ENCODE peak calls at places on chromosomes 16 and 17, in four cellular contexts. One of them, this sample, is unnamed.

GRCh38 chr16:6016530-6017184 is 919.1 kb upstream of the EEF2KMT start:
- DNase-seq in memory B cell: no peak
- DNase-seq in AG08396: peak
- DNase-seq in EL: no peak
- DNase-seq in this sample: no peak

GRCh38 chr17:46147167-46147749 is 46.0 kb downstream of the KANSL1 start:
- DNase-seq in EL: no peak
- DNase-seq in AG08396: no peak
- DNase-seq in memory B cell: no peak
- DNase-seq in this sample: no peak

GRCh38 chr17:50219345-50219744 is 17.9 kb upstream of the COL1A1 start:
- DNase-seq in EL: peak
- DNase-seq in memory B cell: no peak
- DNase-seq in AG08396: peak
- DNase-seq in this sample: peak

GRCh38 chr16:23423496-23424049 is 29.4 kb downstream of the COG7 start:
- DNase-seq in memory B cell: no peak
- DNase-seq in EL: peak
- DNase-seq in AG08396: peak
- DNase-seq in this sample: peak

GRCh38 chr17:64134216-64134970 is 4.4 kb upstream of the ERN1 start:
- DNase-seq in memory B cell: no peak
- DNase-seq in EL: no peak
- DNase-seq in AG08396: no peak
- DNase-seq in this sample: no peak

GRCh38 chr16:2093793-2094192 is 41.9 kb downstream of the PKD1 start:
- DNase-seq in EL: no peak
- DNase-seq in AG08396: no peak
- DNase-seq in memory B cell: no peak
- DNase-seq in this sample: no peak

GRCh38 chr16:4656221-4656620 is 31.6 kb downstream of the MGRN1 start:
- DNase-seq in AG08396: no peak
- DNase-seq in memory B cell: no peak
- DNase-seq in EL: no peak
- DNase-seq in this sample: no peak

GRCh38 chr17:30716461-30717289 is 107.8 kb downstream of the CRLF3 start:
- DNase-seq in AG08396: no peak
- DNase-seq in memory B cell: no peak
- DNase-seq in EL: no peak
- DNase-seq in this sample: no peak

GRCh38 chr16:27823438-27823820 is 240.1 kb downstream of the GSG1L start:
- DNase-seq in AG08396: no peak
- DNase-seq in EL: no peak
- DNase-seq in memory B cell: no peak
- DNase-seq in this sample: no peak

GRCh38 chr17:59837362-59838195 is 55.2 kb downstream of the TUBD1 start:
- DNase-seq in EL: peak
- DNase-seq in AG08396: peak
- DNase-seq in memory B cell: peak
- DNase-seq in this sample: peak

GRCh38 chr17:67026341-67026740 is 18.0 kb upstream of the CACNG1 start:
- DNase-seq in memory B cell: no peak
- DNase-seq in EL: no peak
- DNase-seq in AG08396: no peak
- DNase-seq in this sample: no peak

GRCh38 chr17:62085511-62086408 is 20.7 kb upstream of the MED13 start:
- DNase-seq in AG08396: no peak
- DNase-seq in EL: no peak
- DNase-seq in memory B cell: no peak
- DNase-seq in this sample: peak

GRCh38 chr16:1788708-1789100 is 4.8 kb downstream of the IGFALS start:
- DNase-seq in EL: no peak
- DNase-seq in AG08396: no peak
- DNase-seq in memory B cell: no peak
- DNase-seq in this sample: no peak

GRCh38 chr17:59706900-59707181 is 389 bp downstream of the PTRH2 start:
- DNase-seq in AG08396: peak
- DNase-seq in EL: no peak
- DNase-seq in memory B cell: no peak
- DNase-seq in this sample: no peak

GRCh38 chr17:2253768-2254406 is 49.7 kb downstream of the SMG6 start:
- DNase-seq in memory B cell: no peak
- DNase-seq in EL: no peak
- DNase-seq in AG08396: no peak
- DNase-seq in this sample: no peak

GRCh38 chr17:1916963-1917715 is 87.3 kb downstream of the RPA1 start:
- DNase-seq in AG08396: no peak
- DNase-seq in memory B cell: no peak
- DNase-seq in EL: no peak
- DNase-seq in this sample: no peak

GRCh38 chr17:40469805-40470675 is 26.8 kb downstream of the IGFBP4 start:
- DNase-seq in EL: no peak
- DNase-seq in AG08396: no peak
- DNase-seq in memory B cell: no peak
- DNase-seq in this sample: no peak

GRCh38 chr17:2889256-2889655 is 93.0 kb downstream of the RAP1GAP2 start:
- DNase-seq in EL: no peak
- DNase-seq in memory B cell: no peak
- DNase-seq in AG08396: no peak
- DNase-seq in this sample: no peak

GRCh38 chr17:37280841-37281240 is 94.9 kb upstream of the C17orf78 start:
- DNase-seq in AG08396: no peak
- DNase-seq in memory B cell: no peak
- DNase-seq in EL: no peak
- DNase-seq in this sample: no peak

GRCh38 chr17:78973196-78973595 is 6.5 kb downstream of the LGALS3BP start:
- DNase-seq in memory B cell: no peak
- DNase-seq in EL: no peak
- DNase-seq in AG08396: no peak
- DNase-seq in this sample: no peak

GRCh38 chr17:2179615-2180295 is 123.8 kb downstream of the SMG6 start:
- DNase-seq in AG08396: peak
- DNase-seq in memory B cell: no peak
- DNase-seq in EL: peak
- DNase-seq in this sample: peak

GRCh38 chr17:83136156-83136555 is 56.7 kb downstream of the METRNL start:
- DNase-seq in EL: no peak
- DNase-seq in AG08396: no peak
- DNase-seq in memory B cell: no peak
- DNase-seq in this sample: no peak

GRCh38 chr16:88736496-88736895 is 30.2 kb downstream of the CTU2 start:
- DNase-seq in EL: no peak
- DNase-seq in memory B cell: no peak
- DNase-seq in AG08396: no peak
- DNase-seq in this sample: no peak

GRCh38 chr16:71542377-71542776 is 16.2 kb downstream of the CHST4 start:
- DNase-seq in EL: peak
- DNase-seq in memory B cell: peak
- DNase-seq in AG08396: no peak
- DNase-seq in this sample: peak

GRCh38 chr16:30786115-30786935 is 680 bp downstream of the ZNF629 start:
- DNase-seq in EL: peak
- DNase-seq in AG08396: peak
- DNase-seq in memory B cell: no peak
- DNase-seq in this sample: peak

GRCh38 chr17:80596760-80597608 is 52.3 kb downstream of the RPTOR start:
- DNase-seq in EL: peak
- DNase-seq in memory B cell: no peak
- DNase-seq in AG08396: no peak
- DNase-seq in this sample: no peak

GRCh38 chr16:68091604-68092261 is 6.6 kb downstream of the NFATC3 start:
- DNase-seq in AG08396: peak
- DNase-seq in memory B cell: no peak
- DNase-seq in EL: peak
- DNase-seq in this sample: peak

GRCh38 chr17:6701719-6702118 is 11.4 kb downstream of the SLC13A5 start:
- DNase-seq in AG08396: peak
- DNase-seq in memory B cell: no peak
- DNase-seq in EL: peak
- DNase-seq in this sample: peak

GRCh38 chr16:285146-286055 is 2.4 kb downstream of the PDIA2 start:
- DNase-seq in EL: no peak
- DNase-seq in memory B cell: no peak
- DNase-seq in AG08396: no peak
- DNase-seq in this sample: no peak

GRCh38 chr17:64077409-64077808 is 52.5 kb downstream of the ERN1 start:
- DNase-seq in EL: no peak
- DNase-seq in AG08396: no peak
- DNase-seq in memory B cell: no peak
- DNase-seq in this sample: no peak

GRCh38 chr17:81464586-81464985 is 48.0 kb downstream of the ACTG1 start:
- DNase-seq in AG08396: no peak
- DNase-seq in EL: no peak
- DNase-seq in memory B cell: no peak
- DNase-seq in this sample: no peak

GRCh38 chr17:1588781-1589585 is 26.4 kb upstream of the PITPNA start:
- DNase-seq in AG08396: no peak
- DNase-seq in EL: no peak
- DNase-seq in memory B cell: no peak
- DNase-seq in this sample: peak

GRCh38 chr16:67976205-67976604 is 4.1 kb downstream of the DPEP3 start:
- DNase-seq in EL: no peak
- DNase-seq in memory B cell: no peak
- DNase-seq in AG08396: no peak
- DNase-seq in this sample: no peak

GRCh38 chr17:45043813-45044540 is 7.5 kb downstream of the DCAKD start:
- DNase-seq in EL: no peak
- DNase-seq in AG08396: no peak
- DNase-seq in memory B cell: no peak
- DNase-seq in this sample: no peak

GRCh38 chr17:75573994-75574393 is 13.6 kb upstream of the MYO15B start:
- DNase-seq in EL: no peak
- DNase-seq in AG08396: no peak
- DNase-seq in memory B cell: no peak
- DNase-seq in this sample: no peak

This sample was measured in AG20443.